ENCODE peak calls at places on chromosome 10, in seven cellular contexts. Z is mucosa of gallbladder, I is tibial nerve, M is AG20443, N is AG09319, W is skeletal muscle cell, C is fibroblast of lung. J is an unnamed sample.

GRCh38 chr10:72095195-72095594 is 6.8 kb upstream of the SPOCK2 start:
- DNase-seq in Z (no peak), I (no peak), M (no peak), N (no peak), W (no peak), C (no peak), J (no peak)

GRCh38 chr10:105803206-105803605 is 1162.1 kb downstream of the SORCS3 start:
- DNase-seq in Z (no peak), I (no peak), M (no peak), N (no peak), W (no peak), C (no peak), J (no peak)

GRCh38 chr10:79472449-79472848 is 27.0 kb upstream of the ZCCHC24 start:
- DNase-seq in Z (no peak), I (no peak), M (no peak), N (no peak), W (no peak), C (no peak), J (no peak)

GRCh38 chr10:120492366-120492765 is 35.3 kb downstream of the PLPP4 start:
- DNase-seq in Z (no peak), I (no peak), M (no peak), N (no peak), W (no peak), C (no peak), J (no peak)

GRCh38 chr10:42997151-42997848 is 79.6 kb upstream of the RET start:
- DNase-seq in Z (no peak), I (no peak), M (no peak), N (no peak), W (no peak), C (no peak), J (no peak)

GRCh38 chr10:69069090-69070042 is 18.5 kb upstream of the SRGN start:
- DNase-seq in Z (no peak), I (no peak), M (peak; percentile 47), N (no peak), W (no peak), C (peak; percentile 72), J (no peak)

GRCh38 chr10:1530871-1531517 is 206.3 kb downstream of the ADARB2 start:
- DNase-seq in Z (no peak), I (no peak), M (no peak), N (no peak), W (no peak), C (no peak), J (no peak)

GRCh38 chr10:75009426-75009825 is 102.0 kb upstream of the SAMD8 start:
- DNase-seq in Z (no peak), I (no peak), M (no peak), N (no peak), W (no peak), C (no peak), J (no peak)

GRCh38 chr10:117666131-117666530 is 123.6 kb downstream of the EMX2 start:
- DNase-seq in Z (no peak), I (no peak), M (no peak), N (no peak), W (no peak), C (no peak), J (no peak)

GRCh38 chr10:61900829-61901783 is at the start of gene ARID5B:
- DNase-seq in Z (peak; percentile 75), I (peak; percentile 65), M (peak; percentile 57), N (no peak), W (no peak), C (peak; percentile 80), J (peak; percentile 36)